ENCODE peak calls at places on chromosome 1, in seven cellular contexts. D, G, V, J, P, C and F are unnamed samples.

GRCh38 chr1:112105557-112105956 is 116.1 kb upstream of the KCND3 start:
- DNase-seq in D (no peak), G (no peak), V (no peak), J (no peak), P (no peak), C (no peak), F (no peak)

GRCh38 chr1:58704616-58705021 is 4.8 kb upstream of the MYSM1 start:
- DNase-seq in D (no peak), G (no peak), V (no peak), J (no peak), P (no peak), C (no peak), F (no peak)

GRCh38 chr1:244113532-244114320 is 62.6 kb downstream of the ZBTB18 start:
- DNase-seq in D (no peak), G (no peak), V (no peak), J (no peak), P (no peak), C (no peak), F (no peak)

GRCh38 chr1:46467183-46467504 is 22.5 kb upstream of the DMBX1 start:
- DNase-seq in D (no peak), G (no peak), V (no peak), J (no peak), P (no peak), C (no peak), F (no peak)

GRCh38 chr1:227805606-227806197 is 9.8 kb upstream of the PRSS38 start:
- DNase-seq in D (no peak), G (no peak), V (no peak), J (peak; percentile 88), P (no peak), C (no peak), F (no peak)

GRCh38 chr1:17279001-17279830 is 28.8 kb upstream of the PADI4 start:
- DNase-seq in D (no peak), G (no peak), V (no peak), J (no peak), P (no peak), C (no peak), F (no peak)

GRCh38 chr1:31919591-31919990 is 18.6 kb downstream of the PTP4A2 start:
- DNase-seq in D (no peak), G (no peak), V (no peak), J (no peak), P (no peak), C (no peak), F (no peak)

GRCh38 chr1:6913086-6913485 is 127.8 kb downstream of the CAMTA1 start:
- DNase-seq in D (no peak), G (no peak), V (no peak), J (no peak), P (no peak), C (no peak), F (no peak)

GRCh38 chr1:8536521-8536920 is 218.6 kb downstream of the SLC45A1 start:
- DNase-seq in D (no peak), G (no peak), V (no peak), J (peak; percentile 30), P (no peak), C (no peak), F (no peak)

GRCh38 chr1:60132985-60133673 is 59.6 kb upstream of the C1orf87 start:
- DNase-seq in D (peak; percentile 43), G (no peak), V (no peak), J (peak; percentile 81), P (no peak), C (no peak), F (no peak)

GRCh38 chr1:218816999-218817398 is 356.7 kb upstream of the LYPLAL1 start:
- DNase-seq in D (no peak), G (no peak), V (no peak), J (peak; percentile 7), P (no peak), C (no peak), F (no peak)

DNA sequence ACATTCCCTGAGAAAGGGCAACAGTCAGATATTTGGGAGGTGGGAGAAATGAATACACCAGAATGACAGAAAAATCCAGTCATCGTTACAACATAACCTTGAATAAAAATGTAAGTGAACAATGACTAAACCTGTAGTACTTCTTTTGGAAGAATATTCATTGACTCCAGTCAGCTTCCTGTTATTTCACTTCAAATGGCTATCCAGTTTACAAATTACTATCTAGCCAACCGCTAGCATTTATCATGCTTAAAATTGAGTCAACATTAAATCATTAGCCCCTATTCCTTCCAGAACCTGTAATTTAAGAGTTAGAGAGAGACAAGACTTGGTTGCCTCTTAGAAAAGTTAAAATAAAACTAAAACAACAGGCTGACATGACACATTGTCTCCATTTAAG is 33.6 kb downstream of the WLS start:
- DNase-seq in D (no peak), G (no peak), V (no peak), J (no peak), P (no peak), C (no peak), F (no peak)
- H3K4me1 ChIP-seq in D (peaks cover 13% of the 10 kb centered on the region), G (no peaks in the 10 kb centered on the region), V (peaks cover 11% of the 10 kb centered on the region), J (peaks cover 26% of the 10 kb centered on the region), P (no peaks in the 10 kb centered on the region), C (no peaks in the 10 kb centered on the region), F (peaks cover 27% of the 10 kb centered on the region)

GRCh38 chr1:99784143-99784542 is 17.7 kb upstream of the FRRS1 start:
- DNase-seq in D (no peak), G (no peak), V (no peak), J (no peak), P (no peak), C (no peak), F (no peak)

GRCh38 chr1:99786751-99787501 is 20.5 kb upstream of the FRRS1 start:
- DNase-seq in D (no peak), G (no peak), V (no peak), J (no peak), P (no peak), C (no peak), F (no peak)

GRCh38 chr1:99782397-99782796 is 16.0 kb upstream of the FRRS1 start:
- DNase-seq in D (no peak), G (no peak), V (no peak), J (no peak), P (no peak), C (no peak), F (no peak)

GRCh38 chr1:99782920-99783319 is 16.5 kb upstream of the FRRS1 start:
- DNase-seq in D (no peak), G (no peak), V (no peak), J (no peak), P (no peak), C (no peak), F (no peak)

DNA sequence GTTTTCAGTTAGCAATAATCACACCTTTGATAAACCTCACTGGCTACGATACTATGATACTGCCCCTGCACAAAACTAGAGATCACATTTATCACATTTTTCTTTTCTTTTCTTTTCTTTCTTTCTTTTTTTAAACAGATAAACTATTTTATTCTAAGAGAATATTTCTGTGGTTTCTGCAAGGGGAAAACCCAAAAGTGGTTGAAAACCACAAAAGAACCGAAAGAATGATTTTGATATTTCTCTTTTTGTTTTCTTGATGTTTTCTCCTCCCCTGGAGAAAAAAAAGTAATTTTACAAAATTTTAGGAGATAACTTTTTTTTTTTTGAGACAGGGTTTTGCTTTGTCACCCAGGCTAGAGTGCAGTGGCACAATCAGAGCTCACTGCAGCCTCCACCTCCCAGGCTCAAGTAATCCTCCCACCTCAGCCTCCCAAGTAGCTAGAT is 18.4 kb upstream of the FRRS1 start:
- DNase-seq in D (no peak), G (no peak), V (no peak), J (no peak), P (no peak), C (no peak), F (no peak)
- H3K4me1 ChIP-seq in D (no peaks in the 10 kb centered on the region), G (peaks cover 16% of the 10 kb centered on the region), V (no peaks in the 10 kb centered on the region), J (no peaks in the 10 kb centered on the region), P (peaks cover 3% of the 10 kb centered on the region), C (no peaks in the 10 kb centered on the region), F (no peaks in the 10 kb centered on the region)

GRCh38 chr1:63319069-63320023 is 3.0 kb upstream of the FOXD3 start:
- DNase-seq in D (no peak), G (no peak), V (no peak), J (peak; percentile 17), P (no peak), C (no peak), F (no peak)
- H3K4me1 ChIP-seq in D (peaks cover 26% of the 10 kb centered on the region), G (peaks cover 27% of the 10 kb centered on the region), V (peaks cover 40% of the 10 kb centered on the region), J (no peaks in the 10 kb centered on the region), P (no peaks in the 10 kb centered on the region), C (peaks cover 23% of the 10 kb centered on the region), F (peaks cover 71% of the 10 kb centered on the region)

DNA sequence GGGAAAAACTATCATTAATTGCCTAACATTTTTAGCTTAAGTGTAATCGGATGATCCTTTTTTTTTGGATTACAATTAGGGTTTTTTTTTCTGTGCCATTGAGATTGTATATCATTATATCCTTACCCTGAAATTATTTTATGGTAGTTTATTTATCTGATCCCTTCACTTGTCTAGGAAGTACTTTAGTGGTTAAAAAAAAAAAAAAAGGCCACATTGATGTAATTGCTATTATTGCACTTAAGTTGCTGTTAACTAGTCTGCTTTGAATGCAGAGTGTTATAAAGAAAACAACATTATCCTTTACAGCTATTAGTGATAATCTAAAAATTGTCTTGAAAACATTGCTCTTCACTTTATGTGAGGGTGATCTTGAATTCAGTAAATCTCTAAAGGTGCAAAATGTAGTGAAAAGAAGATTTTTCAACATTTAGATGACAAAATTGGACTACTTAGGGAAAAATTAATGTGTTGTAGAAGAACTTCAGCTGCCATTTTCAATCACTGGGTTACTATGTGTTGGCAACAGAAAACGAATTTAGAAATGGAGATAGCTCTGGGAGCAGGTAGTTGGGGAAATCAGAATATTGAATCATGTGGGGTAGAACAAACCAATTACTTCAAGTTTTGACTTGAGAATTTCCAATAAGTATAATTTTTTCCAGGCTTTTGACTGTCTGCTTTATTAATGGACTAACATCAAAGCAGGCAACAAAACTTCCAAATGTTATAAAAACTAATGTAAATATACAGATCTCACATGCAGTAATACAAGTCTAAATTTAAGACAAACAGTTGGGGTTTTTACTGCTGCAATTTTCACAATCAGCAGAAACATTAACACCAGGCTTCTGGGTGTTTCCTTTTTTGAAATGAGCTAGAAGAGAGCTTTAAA is 5.0 kb downstream of the ADGRL2 start:
- DNase-seq in D (no peak), G (no peak), V (peak; percentile 20), J (no peak), P (no peak), C (no peak), F (no peak)
- H3K4me1 ChIP-seq in D (peaks cover 14% of the 10 kb centered on the region), G (no peaks in the 10 kb centered on the region), V (no peaks in the 10 kb centered on the region), J (no peaks in the 10 kb centered on the region), P (no peaks in the 10 kb centered on the region), C (peaks cover 42% of the 10 kb centered on the region), F (peaks cover 18% of the 10 kb centered on the region)

GRCh38 chr1:180919183-180919700 is 6.5 kb downstream of the KIAA1614 start:
- DNase-seq in D (no peak), G (no peak), V (no peak), J (no peak), P (no peak), C (no peak), F (no peak)

GRCh38 chr1:180921386-180921785 is 8.7 kb downstream of the KIAA1614 start:
- DNase-seq in D (no peak), G (no peak), V (no peak), J (no peak), P (peak; percentile 12), C (no peak), F (no peak)

GRCh38 chr1:180921891-180922636 is 9.4 kb downstream of the KIAA1614 start:
- DNase-seq in D (no peak), G (no peak), V (no peak), J (no peak), P (peak; percentile 4), C (no peak), F (peak; percentile 65)

GRCh38 chr1:180920193-180920592 is 7.5 kb downstream of the KIAA1614 start:
- DNase-seq in D (no peak), G (no peak), V (no peak), J (no peak), P (no peak), C (no peak), F (no peak)

GRCh38 chr1:180920702-180921101 is 8.0 kb downstream of the KIAA1614 start:
- DNase-seq in D (no peak), G (no peak), V (no peak), J (peak; percentile 8), P (no peak), C (no peak), F (no peak)
- H3K4me1 ChIP-seq in D (no peaks in the 10 kb centered on the region), G (no peaks in the 10 kb centered on the region), V (peaks cover 39% of the 10 kb centered on the region), J (no peaks in the 10 kb centered on the region), P (peaks cover 27% of the 10 kb centered on the region), C (peaks cover 5% of the 10 kb centered on the region), F (no peaks in the 10 kb centered on the region)